ENCODE peak calls at places on chromosome 2, in four cellular contexts. H, F, P and D are unnamed samples.

GRCh38 chr2:119853777-119854399 is 94.2 kb downstream of the PTPN4 start:
- DNase-seq in P (no peak), F (no peak), H (no peak), D (no peak)

GRCh38 chr2:62672601-62673000 is 32.9 kb upstream of the EHBP1 start:
- DNase-seq in F (no peak), P (peak), H (peak), D (no peak)

GRCh38 chr2:69847068-69847828 is 17.8 kb downstream of the GMCL1 start:
- DNase-seq in P (no peak), H (no peak), F (no peak), D (no peak)

GRCh38 chr2:45242161-45242741 is 233.0 kb upstream of the SIX2 start:
- DNase-seq in F (no peak), H (no peak), P (no peak), D (no peak)

GRCh38 chr2:121689356-121689755 is 40.1 kb upstream of the CLASP1 start:
- DNase-seq in F (peak), H (no peak), P (peak), D (no peak)

GRCh38 chr2:12455626-12456025 is 261.1 kb upstream of the TRIB2 start:
- DNase-seq in F (no peak), H (no peak), P (no peak), D (no peak)

GRCh38 chr2:75640621-75641121 is 5.9 kb upstream of the MRPL19 start:
- DNase-seq in P (peak), H (no peak), F (peak), D (no peak)

GRCh38 chr2:36329746-36330145 is 25.8 kb upstream of the CRIM1 start:
- DNase-seq in P (peak), F (no peak), H (no peak), D (no peak)

GRCh38 chr2:20231159-20231558 is 6.2 kb upstream of the SDC1 start:
- DNase-seq in F (no peak), P (no peak), H (no peak), D (no peak)

GRCh38 chr2:20229322-20230201 is 4.6 kb upstream of the SDC1 start:
- DNase-seq in P (no peak), H (no peak), F (peak), D (no peak)

GRCh38 chr2:20235655-20236302 is 10.8 kb upstream of the SDC1 start:
- DNase-seq in H (no peak), F (no peak), P (no peak), D (no peak)

GRCh38 chr2:20231632-20232031 is 6.7 kb upstream of the SDC1 start:
- DNase-seq in F (no peak), P (peak), H (peak), D (no peak)

GRCh38 chr2:20232837-20233207 is 7.9 kb upstream of the SDC1 start:
- DNase-seq in H (no peak), F (no peak), P (no peak), D (no peak)
- TF ChIP-seq CREB1 in H (no peak), F (no peak), P (no peak), D (no peak)

DNA sequence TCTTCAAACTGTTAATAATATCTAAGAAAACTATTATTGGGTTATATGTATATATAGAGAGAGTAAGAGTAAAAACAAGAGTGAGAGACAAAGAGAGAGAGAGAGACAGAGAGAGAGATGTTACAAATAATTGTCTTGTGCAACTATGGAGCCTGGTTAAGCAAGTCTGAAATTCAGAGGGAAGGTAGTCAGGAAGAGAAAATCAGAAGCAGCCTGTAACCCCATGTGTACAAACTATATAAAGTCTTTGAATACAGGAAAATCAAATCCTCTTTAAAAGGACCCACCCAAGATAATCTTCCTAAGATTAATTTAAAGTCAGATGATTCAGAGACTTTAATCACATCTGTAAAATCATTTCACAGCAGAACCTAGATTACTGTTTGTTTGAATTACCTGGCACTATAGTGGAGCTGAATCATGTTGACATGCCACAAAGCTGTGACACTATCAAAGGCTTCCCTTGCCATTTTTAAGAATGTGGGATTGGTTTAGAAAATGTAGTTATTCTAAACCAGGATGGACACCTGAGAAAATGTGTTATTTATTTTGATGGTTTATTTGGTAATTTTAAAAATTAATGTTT is 301.7 kb upstream of the FSIP2 start:
- DNase-seq in F (no peak), P (no peak), H (no peak), D (no peak)
- TF ChIP-seq SIN3A in F (no peak), P (no peak), H (no peak), D (no peak)

GRCh38 chr2:170713280-170714155 is 1.6 kb upstream of the SP5 start:
- DNase-seq in F (no peak), H (no peak), P (peak), D (no peak)
- TF ChIP-seq EZH2 in F (no peak), H (peak), P (no peak), D (no peak)

GRCh38 chr2:172558372-172558771 is 2.5 kb downstream of the PDK1 start:
- DNase-seq in P (no peak), F (no peak), H (no peak), D (no peak)

GRCh38 chr2:172564376-172564775 is 8.5 kb downstream of the PDK1 start:
- DNase-seq in F (no peak), H (no peak), P (no peak), D (no peak)

GRCh38 chr2:172560721-172561120 is 4.8 kb downstream of the PDK1 start:
- DNase-seq in H (no peak), F (no peak), P (no peak), D (no peak)

GRCh38 chr2:172561270-172561669 is 5.4 kb downstream of the PDK1 start:
- DNase-seq in P (no peak), H (no peak), F (no peak), D (no peak)

GRCh38 chr2:172562298-172562697 is 6.4 kb downstream of the PDK1 start:
- DNase-seq in H (no peak), P (no peak), F (no peak), D (no peak)
- TF ChIP-seq CREB1 in H (no peak), P (no peak), F (no peak), D (no peak)